ENCODE peak calls at places on chromosomes 16 and 17, in six cellular contexts. G is suprapubic skin; A is CD8-positive, alpha-beta T cell; Q is CD8-positive, alpha-beta memory T cell; D is coronary artery; U is ovary. S is an unnamed sample.

GRCh38 chr16:77221482-77221881 is 22.3 kb downstream of the SYCE1L start:
- DNase-seq in G (no peak), A (no peak), Q (no peak), D (no peak), U (no peak), S (no peak)

GRCh38 chr17:20244671-20245070 is 222.7 kb downstream of the LGALS9B start:
- DNase-seq in G (no peak), A (no peak), Q (no peak), D (no peak), U (no peak), S (no peak)

GRCh38 chr16:27690604-27691003 is 140.7 kb downstream of the KATNIP start:
- DNase-seq in G (no peak), A (no peak), Q (no peak), D (no peak), U (no peak), S (peak; percentile 9)

GRCh38 chr16:50909831-50910697 is 168.2 kb downstream of the CYLD start:
- DNase-seq in G (no peak), A (no peak), Q (no peak), D (no peak), U (no peak), S (no peak)

GRCh38 chr16:10206215-10206614 is 24.0 kb upstream of the GRIN2A start:
- DNase-seq in G (no peak), A (no peak), Q (no peak), D (no peak), U (no peak), S (no peak)

GRCh38 chr17:57032343-57032742 is 52.7 kb upstream of the AKAP1 start:
- DNase-seq in G (no peak), A (no peak), Q (no peak), D (no peak), U (no peak), S (no peak)

GRCh38 chr16:683396-684066 is 603 bp downstream of the JMJD8 start:
- DNase-seq in G (peak; percentile 74), A (no peak), Q (no peak), D (no peak), U (peak; percentile 52), S (no peak)

GRCh38 chr16:11501583-11502138 is 85.1 kb downstream of the LITAF start:
- DNase-seq in G (no peak), A (no peak), Q (no peak), D (no peak), U (no peak), S (no peak)

GRCh38 chr17:16313159-16314090 is 39.8 kb downstream of the CENPV start:
- DNase-seq in G (no peak), A (no peak), Q (no peak), D (no peak), U (no peak), S (peak; percentile 47)

GRCh38 chr17:80236911-80237310 is 16.7 kb downstream of the SLC26A11 start:
- DNase-seq in G (no peak), A (no peak), Q (no peak), D (no peak), U (no peak), S (no peak)

GRCh38 chr17:80025140-80025539 is 10.5 kb downstream of the TBC1D16 start:
- DNase-seq in G (no peak), A (no peak), Q (no peak), D (no peak), U (no peak), S (no peak)

GRCh38 chr17:73166731-73167581 is 2.1 kb downstream of the SSTR2 start:
- DNase-seq in G (no peak), A (no peak), Q (no peak), D (no peak), U (no peak), S (peak; percentile 32)

GRCh38 chr16:6956511-6956910 is 376.1 kb upstream of the RBFOX1 start:
- DNase-seq in G (no peak), A (no peak), Q (no peak), D (no peak), U (no peak), S (no peak)

GRCh38 chr16:68377667-68378420 is 67.0 kb downstream of the PRMT7 start:
- DNase-seq in G (no peak), A (no peak), Q (no peak), D (no peak), U (no peak), S (no peak)

GRCh38 chr16:47258874-47259461 is 115.2 kb upstream of the NETO2 start:
- DNase-seq in G (no peak), A (no peak), Q (no peak), D (no peak), U (no peak), S (peak; percentile 42)

GRCh38 chr17:2084129-2084765 is 29.3 kb downstream of the HIC1 start:
- DNase-seq in G (peak; percentile 83), A (no peak), Q (no peak), D (no peak), U (no peak), S (no peak)

GRCh38 chr17:41689497-41690299 is 1.0 kb downstream of the EIF1 start:
- DNase-seq in G (no peak), A (no peak), Q (peak; percentile 64), D (no peak), U (no peak), S (peak; percentile 80)

GRCh38 chr17:77765292-77765691 is 193.2 kb upstream of the TNRC6C start:
- DNase-seq in G (no peak), A (no peak), Q (no peak), D (no peak), U (no peak), S (no peak)

GRCh38 chr17:75875182-75875939 is 3.0 kb downstream of the TRIM47 start:
- DNase-seq in G (no peak), A (no peak), Q (no peak), D (no peak), U (no peak), S (no peak)
- H3K4me3 ChIP-seq in G (peak overlapping the region; percentile 82), A (peak overlapping the region; percentile 60), Q (peak overlapping the region; percentile 61), D (peak overlapping the region; percentile 91), U (no peak overlapping the region), S (peak overlapping the region; percentile 46)

GRCh38 chr17:44916059-44916780 is 920 bp upstream of the GFAP start:
- DNase-seq in G (peak; percentile 44), A (no peak), Q (no peak), D (no peak), U (no peak), S (no peak)

GRCh38 chr17:44917456-44917855 is 2.2 kb upstream of the GFAP start:
- DNase-seq in G (peak; percentile 46), A (no peak), Q (no peak), D (no peak), U (no peak), S (no peak)

GRCh38 chr17:44918006-44918405 is 2.7 kb upstream of the GFAP start:
- DNase-seq in G (no peak), A (no peak), Q (no peak), D (no peak), U (no peak), S (no peak)

GRCh38 chr17:44915727-44916058 is 393 bp upstream of the GFAP start:
- DNase-seq in G (no peak), A (no peak), Q (no peak), D (no peak), U (no peak), S (no peak)

DNA sequence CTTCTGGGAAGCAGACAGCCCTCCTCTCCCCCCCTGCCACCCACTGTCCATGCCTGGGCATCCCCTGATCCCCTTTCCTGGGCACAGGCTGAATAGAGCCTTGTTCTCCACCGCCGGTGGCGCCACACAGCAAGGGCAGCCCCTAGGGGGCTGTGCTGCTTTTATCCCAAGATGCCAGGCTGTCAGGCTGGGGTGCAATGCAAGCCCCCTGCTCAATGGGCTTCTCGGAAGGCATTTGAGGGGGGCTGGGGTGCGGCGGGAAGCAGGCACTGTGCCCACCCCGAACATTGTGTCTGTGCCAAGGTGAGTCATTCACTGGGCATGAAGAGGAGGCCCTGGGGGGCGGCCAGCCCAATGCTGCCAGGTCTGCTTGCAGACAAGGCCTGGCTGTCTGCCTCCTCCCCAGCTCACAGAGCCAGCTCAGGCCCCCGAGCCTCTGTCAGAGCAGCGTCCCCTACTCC is 1.5 kb upstream of the GFAP start:
- DNase-seq in G (peak; percentile 66), A (no peak), Q (no peak), D (no peak), U (no peak), S (no peak)
- H3K4me3 ChIP-seq in G (no peak overlapping the region), A (no peak overlapping the region), Q (no peak overlapping the region), D (no peak overlapping the region), U (no peak overlapping the region), S (no peak overlapping the region)

DNA sequence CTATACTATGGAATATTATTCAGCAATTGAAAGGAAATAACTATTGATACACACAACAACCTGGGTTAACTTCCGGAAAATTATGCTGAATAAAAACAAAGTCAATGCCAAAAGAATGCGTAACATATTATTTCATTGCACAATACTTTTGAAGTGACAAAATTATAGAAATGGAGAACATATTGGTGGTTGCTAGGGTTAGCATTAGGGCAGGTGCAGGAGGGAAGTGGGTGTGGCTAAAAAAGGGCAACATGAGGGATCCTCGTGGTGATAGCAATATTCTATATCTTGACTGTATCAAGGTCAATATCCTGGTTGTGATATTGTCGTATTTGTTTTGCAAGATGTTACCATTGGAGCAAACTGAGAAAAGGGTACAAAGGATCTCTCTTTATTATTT is 34.8 kb downstream of the PIK3R5 start:
- DNase-seq in G (no peak), A (no peak), Q (no peak), D (no peak), U (no peak), S (no peak)
- H3K4me3 ChIP-seq in G (no peak overlapping the region), A (no peak overlapping the region), Q (no peak overlapping the region), D (no peak overlapping the region), U (no peak overlapping the region), S (no peak overlapping the region)

GRCh38 chr16:24537474-24538337 is 1.7 kb upstream of the RBBP6 start:
- DNase-seq in G (no peak), A (no peak), Q (no peak), D (no peak), U (no peak), S (peak; percentile 30)
- H3K4me3 ChIP-seq in G (no peak overlapping the region), A (no peak overlapping the region), Q (no peak overlapping the region), D (no peak overlapping the region), U (no peak overlapping the region), S (no peak overlapping the region)

GRCh38 chr16:89094252-89094901 is 725 bp downstream of the ACSF3 start:
- DNase-seq in G (no peak), A (no peak), Q (peak; percentile 26), D (no peak), U (no peak), S (no peak)

GRCh38 chr16:89096042-89096717 is 2.5 kb downstream of the ACSF3 start:
- DNase-seq in G (no peak), A (no peak), Q (no peak), D (no peak), U (no peak), S (no peak)

GRCh38 chr16:89096768-89097527 is 3.3 kb downstream of the ACSF3 start:
- DNase-seq in G (no peak), A (peak; percentile 25), Q (peak; percentile 89), D (no peak), U (no peak), S (peak; percentile 100)

GRCh38 chr16:89093602-89094251 is at the start of gene ACSF3:
- DNase-seq in G (no peak), A (peak; percentile 30), Q (peak; percentile 63), D (no peak), U (peak; percentile 68), S (no peak)

GRCh38 chr16:89095401-89095974 is 1.8 kb downstream of the ACSF3 start:
- DNase-seq in G (no peak), A (no peak), Q (no peak), D (no peak), U (no peak), S (no peak)
- H3K4me3 ChIP-seq in G (no peak overlapping the region), A (no peak overlapping the region), Q (no peak overlapping the region), D (no peak overlapping the region), U (no peak overlapping the region), S (peak overlapping the region; percentile 86)